ENCODE peak calls at places on chromosomes 13 and 19, in five cellular contexts. One of them, this sample, is unnamed.

GRCh38 chr19:4624733-4625362 is 14.5 kb upstream of the TNFAIP8L1 start:
- DNase-seq in K562: peak
- DNase-seq in GM23338: peak
- DNase-seq in A549: peak
- DNase-seq in SK-N-SH: no peak
- DNase-seq in this sample: no peak

GRCh38 chr13:48233886-48234488 is 981 bp downstream of the ITM2B start:
- DNase-seq in A549: no peak
- DNase-seq in SK-N-SH: no peak
- DNase-seq in GM23338: peak
- DNase-seq in K562: no peak
- DNase-seq in this sample: no peak

GRCh38 chr13:31545616-31546015 is 193.7 kb upstream of the RXFP2 start:
- DNase-seq in SK-N-SH: no peak
- DNase-seq in GM23338: no peak
- DNase-seq in K562: no peak
- DNase-seq in A549: no peak
- DNase-seq in this sample: no peak

GRCh38 chr13:76610819-76611415 is 275.3 kb downstream of the KCTD12 start:
- DNase-seq in K562: no peak
- DNase-seq in SK-N-SH: no peak
- DNase-seq in A549: no peak
- DNase-seq in GM23338: no peak
- DNase-seq in this sample: no peak

GRCh38 chr13:31096624-31097302 is 64.9 kb downstream of the HSPH1 start:
- DNase-seq in SK-N-SH: no peak
- DNase-seq in K562: no peak
- DNase-seq in GM23338: peak
- DNase-seq in A549: no peak
- DNase-seq in this sample: no peak

GRCh38 chr19:37855098-37855497 is 51.3 kb downstream of the WDR87 start:
- DNase-seq in GM23338: peak
- DNase-seq in SK-N-SH: peak
- DNase-seq in K562: no peak
- DNase-seq in A549: no peak
- DNase-seq in this sample: no peak

GRCh38 chr19:12801466-12802266 is at the start of the genes PRDX2 and THSD8:
- DNase-seq in A549: no peak
- DNase-seq in K562: peak
- DNase-seq in GM23338: peak
- DNase-seq in SK-N-SH: peak
- DNase-seq in this sample: no peak

GRCh38 chr13:40974460-40975407 is 44.4 kb downstream of the ELF1 start:
- DNase-seq in SK-N-SH: no peak
- DNase-seq in GM23338: peak
- DNase-seq in K562: peak
- DNase-seq in A549: peak
- DNase-seq in this sample: peak

GRCh38 chr13:53032849-53033248 is 4.2 kb downstream of the OLFM4 start:
- DNase-seq in GM23338: no peak
- DNase-seq in K562: no peak
- DNase-seq in SK-N-SH: no peak
- DNase-seq in A549: no peak
- DNase-seq in this sample: no peak

GRCh38 chr19:39388657-39389056 is 2.2 kb downstream of the PAF1 start:
- DNase-seq in GM23338: no peak
- DNase-seq in K562: no peak
- DNase-seq in A549: no peak
- DNase-seq in SK-N-SH: no peak
- DNase-seq in this sample: no peak

GRCh38 chr13:23778879-23779278 is 110.3 kb downstream of the MIPEP start:
- DNase-seq in A549: no peak
- DNase-seq in GM23338: no peak
- DNase-seq in K562: no peak
- DNase-seq in SK-N-SH: no peak
- DNase-seq in this sample: no peak

GRCh38 chr19:40907968-40908735 is 26.1 kb upstream of the CYP2A7 start:
- DNase-seq in A549: no peak
- DNase-seq in GM23338: peak
- DNase-seq in SK-N-SH: no peak
- DNase-seq in K562: peak
- DNase-seq in this sample: peak

GRCh38 chr13:25069911-25070310 is 26.0 kb upstream of the PABPC3 start:
- DNase-seq in GM23338: peak
- DNase-seq in SK-N-SH: no peak
- DNase-seq in A549: no peak
- DNase-seq in K562: no peak
- DNase-seq in this sample: no peak

GRCh38 chr13:43985437-43986051 is 105.8 kb downstream of the LACC1 start:
- DNase-seq in SK-N-SH: no peak
- DNase-seq in A549: no peak
- DNase-seq in K562: no peak
- DNase-seq in GM23338: no peak
- DNase-seq in this sample: no peak

GRCh38 chr13:27371932-27372331 is 52.5 kb upstream of the GTF3A start:
- DNase-seq in A549: no peak
- DNase-seq in K562: no peak
- DNase-seq in GM23338: no peak
- DNase-seq in SK-N-SH: no peak
- DNase-seq in this sample: no peak

GRCh38 chr19:15245370-15246197 is 13.3 kb upstream of the EPHX3 start:
- DNase-seq in SK-N-SH: no peak
- DNase-seq in K562: no peak
- DNase-seq in GM23338: no peak
- DNase-seq in A549: no peak
- DNase-seq in this sample: no peak

GRCh38 chr13:42925626-42926025 is 66.4 kb downstream of the EPSTI1 start:
- DNase-seq in SK-N-SH: no peak
- DNase-seq in GM23338: no peak
- DNase-seq in A549: no peak
- DNase-seq in K562: no peak
- DNase-seq in this sample: no peak

GRCh38 chr13:32010137-32010536 is 21.4 kb upstream of the FRY start:
- DNase-seq in K562: no peak
- DNase-seq in GM23338: no peak
- DNase-seq in SK-N-SH: no peak
- DNase-seq in A549: no peak
- DNase-seq in this sample: no peak

GRCh38 chr13:23679214-23679613 is 109.0 kb downstream of the TNFRSF19 start:
- DNase-seq in A549: no peak
- DNase-seq in K562: no peak
- DNase-seq in GM23338: no peak
- DNase-seq in SK-N-SH: no peak
- DNase-seq in this sample: no peak

GRCh38 chr13:50535050-50535449 is 308.4 kb downstream of the DLEU7 start:
- DNase-seq in K562: no peak
- DNase-seq in SK-N-SH: no peak
- DNase-seq in A549: no peak
- DNase-seq in GM23338: no peak
- DNase-seq in this sample: no peak

GRCh38 chr13:113118328-113119021 is 4.1 kb upstream of the F10 start:
- DNase-seq in A549: no peak
- DNase-seq in SK-N-SH: no peak
- DNase-seq in K562: no peak
- DNase-seq in GM23338: no peak
- DNase-seq in this sample: no peak

GRCh38 chr13:99967498-99967883 is 4.1 kb downstream of the ZIC5 start:
- DNase-seq in K562: no peak
- DNase-seq in SK-N-SH: peak
- DNase-seq in A549: no peak
- DNase-seq in GM23338: no peak
- DNase-seq in this sample: no peak
- TF ChIP-seq REST in K562: no peak
- TF ChIP-seq REST in SK-N-SH: no peak
- TF ChIP-seq REST in A549: no peak
- TF ChIP-seq REST in GM23338: no peak
- TF ChIP-seq REST in this sample: no peak

GRCh38 chr19:17318966-17319365 is 9.6 kb downstream of the DDA1 start:
- DNase-seq in K562: no peak
- DNase-seq in SK-N-SH: no peak
- DNase-seq in A549: no peak
- DNase-seq in GM23338: no peak
- DNase-seq in this sample: no peak
- H3K27ac ChIP-seq in K562: no peak
- H3K27ac ChIP-seq in SK-N-SH: no peak
- H3K27ac ChIP-seq in A549: peak
- H3K27ac ChIP-seq in GM23338: no peak
- H3K27ac ChIP-seq in this sample: no peak

DNA sequence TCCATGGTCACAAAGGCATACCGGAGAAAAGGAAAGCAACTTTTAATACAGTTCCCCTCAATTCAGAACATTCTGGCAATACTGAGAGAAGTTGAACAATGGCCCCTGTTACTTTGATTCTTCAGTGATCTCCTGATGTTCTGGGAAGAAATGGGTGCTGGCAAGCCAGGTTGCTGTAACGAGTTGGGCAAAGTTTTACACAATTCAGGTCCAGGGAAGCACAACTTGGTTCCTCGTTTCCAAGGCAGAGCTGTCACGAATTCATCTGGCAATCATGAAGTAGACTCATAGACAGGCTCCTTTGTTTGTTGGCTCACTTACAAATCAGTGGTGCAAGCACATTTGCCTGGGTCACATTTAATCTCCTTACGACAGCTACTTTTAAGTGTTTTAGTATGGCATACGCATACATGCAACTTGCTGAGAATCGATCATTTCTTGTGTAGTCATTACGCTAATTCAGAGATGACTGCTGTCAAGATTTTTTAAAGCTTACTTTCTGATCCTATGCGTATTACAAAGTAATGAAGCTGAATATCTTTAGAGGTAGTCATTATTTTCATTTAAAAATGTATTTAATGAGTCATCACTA is 174.6 kb downstream of the GPC5 start:
- DNase-seq in GM23338: no peak
- DNase-seq in A549: no peak
- DNase-seq in K562: no peak
- DNase-seq in SK-N-SH: no peak
- DNase-seq in this sample: no peak
- TF ChIP-seq REST in GM23338: no peak
- TF ChIP-seq REST in A549: no peak
- TF ChIP-seq REST in K562: no peak
- TF ChIP-seq REST in SK-N-SH: no peak
- TF ChIP-seq REST in this sample: no peak

GRCh38 chr19:16436780-16437179 is 35.0 kb downstream of the EPS15L1 start:
- DNase-seq in GM23338: no peak
- DNase-seq in A549: no peak
- DNase-seq in SK-N-SH: no peak
- DNase-seq in K562: no peak
- DNase-seq in this sample: no peak

GRCh38 chr19:16433986-16434385 is 37.8 kb downstream of the EPS15L1 start:
- DNase-seq in SK-N-SH: no peak
- DNase-seq in A549: no peak
- DNase-seq in K562: no peak
- DNase-seq in GM23338: no peak
- DNase-seq in this sample: no peak

GRCh38 chr19:16435999-16436650 is 35.6 kb downstream of the EPS15L1 start:
- DNase-seq in A549: no peak
- DNase-seq in GM23338: no peak
- DNase-seq in K562: peak
- DNase-seq in SK-N-SH: no peak
- DNase-seq in this sample: no peak

GRCh38 chr19:16429759-16430091 is 42.0 kb downstream of the EPS15L1 start:
- DNase-seq in A549: no peak
- DNase-seq in SK-N-SH: no peak
- DNase-seq in K562: no peak
- DNase-seq in GM23338: no peak
- DNase-seq in this sample: no peak

DNA sequence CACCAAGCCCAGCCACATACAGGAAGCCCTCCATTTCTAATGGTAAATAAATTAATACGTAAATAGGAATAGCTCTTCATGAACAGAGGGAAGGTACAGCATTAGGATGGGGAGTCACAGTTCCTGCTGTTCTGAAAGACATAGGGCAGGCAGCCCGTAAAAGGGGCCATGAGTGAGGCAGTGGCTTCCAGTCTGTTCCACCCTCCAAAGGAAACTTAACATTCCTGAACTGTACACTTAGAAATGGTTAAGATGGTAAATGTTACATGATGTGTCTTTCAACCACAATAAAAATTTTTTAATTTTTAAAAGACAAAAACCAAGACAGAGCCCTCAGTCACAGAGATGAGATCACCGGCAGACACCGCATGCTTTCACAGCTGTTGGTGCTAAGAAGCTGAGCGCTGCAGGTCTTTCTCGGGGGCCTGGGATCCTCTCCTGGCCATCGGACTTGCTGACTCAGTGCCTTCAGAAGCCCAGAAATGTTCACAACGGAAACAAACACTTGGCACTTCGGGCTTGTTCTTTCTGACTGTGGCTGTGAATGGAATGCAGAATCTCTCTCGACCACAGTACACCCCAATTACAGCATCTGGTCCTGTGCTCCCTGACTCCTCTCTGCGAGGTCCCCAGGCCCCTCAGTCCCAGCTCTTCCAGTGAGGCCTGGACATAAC is 36.4 kb downstream of the EPS15L1 start:
- DNase-seq in SK-N-SH: no peak
- DNase-seq in A549: no peak
- DNase-seq in GM23338: no peak
- DNase-seq in K562: peak
- DNase-seq in this sample: no peak
- H3K27ac ChIP-seq in SK-N-SH: peak
- H3K27ac ChIP-seq in A549: no peak
- H3K27ac ChIP-seq in GM23338: no peak
- H3K27ac ChIP-seq in K562: peak
- H3K27ac ChIP-seq in this sample: no peak

This sample was measured in HL-60.